ENCODE peak calls at places on chromosomes 12 and 14, in six cellular contexts. Z, C, S, J, A and M are unnamed samples.

GRCh38 chr12:80684077-80684495 is 23.3 kb upstream of the MYF6 start:
- DNase-seq in Z (no peak), A (no peak), J (no peak), S (no peak), C (no peak), M (peak)

GRCh38 chr14:91511014-91511466 is 930 bp upstream of the PPP4R3A start:
- DNase-seq in C (no peak), A (no peak), J (peak), S (no peak), Z (no peak), M (peak)

GRCh38 chr12:118302053-118302452 is 70.7 kb downstream of the TAOK3 start:
- DNase-seq in S (peak), J (no peak), Z (no peak), A (no peak), C (no peak), M (no peak)

GRCh38 chr12:128763395-128763794 is 60.4 kb downstream of the SLC15A4 start:
- DNase-seq in C (no peak), A (no peak), Z (no peak), S (no peak), J (no peak), M (no peak)

GRCh38 chr14:50985816-50986396 is 41.6 kb upstream of the PYGL start:
- DNase-seq in A (no peak), S (no peak), J (no peak), Z (no peak), C (no peak), M (no peak)

GRCh38 chr12:113241191-113242017 is 20.1 kb downstream of the TPCN1 start:
- DNase-seq in S (no peak), Z (no peak), C (peak), J (peak), A (no peak), M (no peak)

GRCh38 chr12:79114896-79115295 is 250.3 kb downstream of the SYT1 start:
- DNase-seq in C (no peak), S (no peak), A (no peak), J (no peak), Z (no peak), M (no peak)

GRCh38 chr12:39685854-39686608 is 66.4 kb upstream of the ABCD2 start:
- DNase-seq in C (no peak), Z (no peak), S (no peak), A (no peak), J (no peak), M (no peak)

GRCh38 chr12:52391618-52392002 is 6.2 kb upstream of the KRT84 start:
- DNase-seq in C (no peak), A (peak), Z (no peak), S (no peak), J (no peak), M (no peak)

GRCh38 chr12:49903700-49904423 is at the start of gene FAIM2:
- DNase-seq in Z (peak), S (no peak), C (no peak), A (peak), J (no peak), M (peak)

GRCh38 chr14:41609704-41610183 is 3.1 kb downstream of the LRFN5 start:
- DNase-seq in J (no peak), Z (no peak), C (peak), A (peak), S (no peak), M (no peak)

GRCh38 chr14:79179985-79180384 is 1009.8 kb downstream of the NRXN3 start:
- DNase-seq in S (no peak), J (no peak), C (no peak), Z (no peak), A (no peak), M (no peak)

GRCh38 chr12:97308576-97309198 is 153.9 kb upstream of the RMST start:
- DNase-seq in A (no peak), S (no peak), C (no peak), Z (no peak), J (peak), M (peak)

GRCh38 chr12:106999444-106999843 is 12.5 kb upstream of the MTERF2 start:
- DNase-seq in A (no peak), C (no peak), Z (no peak), S (no peak), J (no peak), M (no peak)

GRCh38 chr12:56237552-56237951 is 7.7 kb downstream of the SLC39A5 start:
- DNase-seq in C (no peak), Z (no peak), A (no peak), J (no peak), S (no peak), M (no peak)

GRCh38 chr14:53874704-53875103 is 81.9 kb downstream of the BMP4 start:
- DNase-seq in A (peak), C (no peak), Z (no peak), J (no peak), S (no peak), M (no peak)

GRCh38 chr14:90574640-90575131 is 177.9 kb downstream of the CALM1 start:
- DNase-seq in J (no peak), S (no peak), A (peak), Z (no peak), C (no peak), M (no peak)

GRCh38 chr12:64566122-64566521 is 44.2 kb upstream of the RASSF3 start:
- DNase-seq in C (no peak), J (no peak), S (no peak), A (no peak), Z (no peak), M (no peak)

GRCh38 chr12:80941916-80942315 is 4.2 kb upstream of the LIN7A start:
- DNase-seq in Z (no peak), C (no peak), S (no peak), A (no peak), J (no peak), M (no peak)

DNA sequence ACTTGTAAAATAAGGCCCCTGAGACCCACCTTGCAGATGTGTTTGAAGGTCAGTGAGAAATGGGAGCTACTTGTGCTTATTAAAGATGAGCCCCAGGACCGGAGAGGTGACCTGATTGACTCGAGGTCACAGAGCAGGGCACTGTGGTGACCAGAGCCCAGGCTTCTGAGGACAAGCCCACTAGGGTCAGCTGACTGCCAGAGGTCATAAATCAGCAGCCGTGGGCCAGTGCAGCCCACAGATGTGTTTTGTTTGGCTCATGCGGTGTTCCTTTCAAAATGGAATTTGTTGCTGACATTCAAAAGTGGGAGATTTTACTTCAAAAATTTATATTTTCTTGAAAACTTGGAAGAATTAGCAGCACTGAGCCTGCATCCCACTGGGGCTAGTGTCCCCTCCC is 24.5 kb downstream of the JDP2 start:
- DNase-seq in Z (no peak), J (no peak), C (no peak), A (no peak), S (no peak), M (no peak)
- H3K4me3 ChIP-seq in Z (no peak), J (no peak), C (no peak), A (no peak), S (no peak), M (no peak)

DNA sequence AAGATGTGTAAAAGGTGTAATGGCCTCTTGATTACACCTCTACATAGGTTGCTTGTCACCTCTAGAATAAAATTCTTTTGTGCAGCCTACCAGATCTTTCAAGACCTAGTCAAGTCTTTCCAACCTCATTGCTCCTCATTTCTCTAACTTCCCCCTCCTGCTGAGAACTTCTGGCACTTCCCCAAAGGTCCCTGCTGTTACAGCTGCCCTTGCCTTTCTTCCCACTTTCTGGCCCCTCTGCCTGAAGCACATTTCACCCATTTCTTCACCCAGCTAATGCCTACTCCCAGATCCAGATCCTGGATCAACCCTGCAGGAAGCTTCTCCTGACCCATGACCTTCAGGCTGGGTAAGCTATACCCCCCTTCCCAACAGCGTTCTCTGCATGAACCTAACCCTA is 1.5 kb downstream of the TSHR start:
- DNase-seq in J (no peak), Z (no peak), C (no peak), S (no peak), A (no peak), M (no peak)
- H3K4me3 ChIP-seq in J (no peak), Z (no peak), C (no peak), S (no peak), A (no peak), M (peak)

DNA sequence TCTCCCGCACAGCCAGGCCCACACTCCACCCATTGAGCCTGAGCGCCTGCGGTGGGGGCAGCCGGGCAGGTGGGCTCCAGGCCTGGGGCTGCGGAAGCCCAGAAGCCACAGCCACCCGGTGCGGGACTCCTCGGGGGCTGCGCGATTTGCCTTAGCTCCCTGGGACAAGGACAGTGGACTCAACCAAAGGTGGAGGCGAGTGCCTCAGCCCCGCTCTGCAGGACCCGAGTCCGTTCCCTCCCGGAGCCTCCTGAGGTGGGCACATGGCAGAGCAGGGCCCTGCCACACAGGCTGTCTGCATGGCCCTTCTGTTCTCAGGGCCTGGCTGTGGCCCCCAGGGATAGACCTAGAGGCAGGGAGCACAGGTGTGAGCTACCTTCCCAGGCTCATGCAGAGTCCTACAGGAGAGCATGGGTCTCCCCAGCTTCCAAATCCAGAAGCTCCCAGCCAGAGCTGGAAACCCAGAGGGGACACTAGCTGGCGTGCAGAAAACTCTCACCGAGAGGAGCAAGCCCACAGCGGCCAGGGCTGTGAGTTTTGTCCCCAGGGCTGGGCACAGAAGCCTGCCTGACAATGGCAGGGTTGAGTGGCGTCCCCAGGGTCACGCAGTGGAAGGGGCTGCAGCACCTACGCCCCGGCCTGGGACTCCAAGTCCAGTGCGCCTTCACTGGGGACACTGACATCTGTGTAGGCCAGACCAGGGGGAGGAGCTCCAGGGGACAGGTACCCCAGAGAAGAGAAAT is 22.2 kb upstream of the LRTM2 start:
- DNase-seq in A (peak), C (peak), S (no peak), J (no peak), Z (no peak), M (no peak)
- H3K4me3 ChIP-seq in A (no peak), C (no peak), S (no peak), J (no peak), Z (no peak), M (peak)

GRCh38 chr14:80237142-80237541 is 25.8 kb upstream of the DIO2 start:
- DNase-seq in J (no peak), S (no peak), C (no peak), A (no peak), Z (no peak), M (no peak)

GRCh38 chr14:80231732-80232131 is 20.4 kb upstream of the DIO2 start:
- DNase-seq in S (no peak), C (no peak), A (no peak), Z (no peak), J (no peak), M (no peak)

GRCh38 chr14:80233489-80233888 is 22.2 kb upstream of the DIO2 start:
- DNase-seq in C (no peak), S (no peak), A (no peak), Z (no peak), J (no peak), M (no peak)
- H3K4me3 ChIP-seq in C (no peak), S (no peak), A (no peak), Z (no peak), J (no peak), M (no peak)